ENCODE peak calls at places on chromosomes 13 and 19, in five cellular contexts. J is GDM1, N is left lung, U is Calu3, F is NCI-H1436. E is an unnamed sample.

GRCh38 chr19:6772866-6773322 is 386 bp downstream of the VAV1 start:
- DNase-seq in J (no peak), N (no peak), U (no peak), F (no peak), E (no peak)

GRCh38 chr19:6098574-6098973 is 11.7 kb downstream of the RFX2 start:
- DNase-seq in U (no peak), J (no peak), N (no peak), F (no peak), E (no peak)

GRCh38 chr19:2274937-2275535 is 6.9 kb downstream of the PEAK3 start:
- DNase-seq in F (peak; percentile 52), U (peak; percentile 45), N (peak; percentile 71), J (peak; percentile 65), E (peak; percentile 69)

GRCh38 chr13:113805431-113806103 is 46.5 kb downstream of the TMEM255B start:
- DNase-seq in J (no peak), F (no peak), N (no peak), U (no peak), E (no peak)

GRCh38 chr19:18519962-18520847 is 1.7 kb downstream of the ELL start:
- DNase-seq in U (peak; percentile 71), N (peak; percentile 73), F (peak; percentile 29), J (peak; percentile 13), E (peak; percentile 80)

GRCh38 chr13:66076417-66076816 is 1153.7 kb downstream of the PCDH9 start:
- DNase-seq in N (no peak), J (no peak), U (no peak), F (no peak), E (no peak)

GRCh38 chr19:2983351-2984195 is 6.2 kb downstream of the TLE6 start:
- DNase-seq in F (no peak), U (peak; percentile 13), N (peak; percentile 48), J (no peak), E (no peak)

GRCh38 chr13:45108716-45109706 is 11.3 kb upstream of the GTF2F2 start:
- DNase-seq in J (no peak), F (no peak), N (no peak), U (no peak), E (no peak)

GRCh38 chr19:12163841-12164240 is 945 bp downstream of the ZNF136 start:
- DNase-seq in U (no peak), J (no peak), F (no peak), N (no peak), E (no peak)

GRCh38 chr13:59587030-59587429 is 576.7 kb downstream of the DIAPH3 start:
- DNase-seq in N (no peak), U (no peak), F (no peak), J (no peak), E (no peak)

GRCh38 chr19:41297628-41298326 is 12.2 kb upstream of the CCDC97 start:
- DNase-seq in F (no peak), U (no peak), N (no peak), J (no peak), E (no peak)

GRCh38 chr13:111939285-111940278 is 127.4 kb upstream of the SOX1 start:
- DNase-seq in U (no peak), J (no peak), N (no peak), F (no peak), E (no peak)

GRCh38 chr13:109287553-109287952 is 498.8 kb downstream of the IRS2 start:
- DNase-seq in J (no peak), N (no peak), F (no peak), U (no peak), E (no peak)

GRCh38 chr19:49560358-49560900 is 19.9 kb downstream of the NOSIP start:
- DNase-seq in F (no peak), U (no peak), N (no peak), J (no peak), E (no peak)

GRCh38 chr19:42508892-42509444 is 19.3 kb downstream of the CEACAM1 start:
- DNase-seq in F (no peak), J (no peak), N (no peak), U (no peak), E (no peak)

GRCh38 chr13:112586334-112586733 is 1.6 kb downstream of the TUBGCP3 start:
- DNase-seq in F (no peak), U (no peak), J (no peak), N (no peak), E (no peak)

GRCh38 chr19:41225238-41226052 is 6.4 kb downstream of the AXL start:
- DNase-seq in J (no peak), N (peak; percentile 65), U (peak; percentile 87), F (no peak), E (peak; percentile 100)

E was measured in A549.